ENCODE peak calls at places on chromosomes 12 and 14, in nine cellular contexts. O is SK-N-SH, K is neural progenitor cell, W is H7, G is fibroblast of villous mesenchyme, S is endothelial cell of umbilical vein, M is astrocyte of the spinal cord, Z is stomach, Q is tibial artery. X is an unnamed sample.
A peak's percentile ranks its signal among the peaks of the same experiment; 100 is the strongest.

GRCh38 chr14:66405158-66405557 is 81.0 kb upstream of the CCDC196 start:
- DNase-seq in O (no peak), K (peak; percentile 41), W (no peak), G (no peak), S (no peak), M (peak; percentile 24), Z (no peak), Q (no peak), X (no peak)

GRCh38 chr12:124346425-124347168 is 51.7 kb downstream of the RFLNA start:
- DNase-seq in O (no peak), K (no peak), W (no peak), G (no peak), S (no peak), M (no peak), Z (no peak), Q (no peak), X (no peak)

GRCh38 chr14:67420102-67420739 is 8.3 kb upstream of the PLEK2 start:
- DNase-seq in O (no peak), K (peak; percentile 41), W (peak; percentile 74), G (no peak), S (no peak), M (no peak), Z (no peak), Q (no peak), X (peak; percentile 22)

GRCh38 chr12:77847665-77848431 is 17.2 kb downstream of the NAV3 start:
- DNase-seq in O (no peak), K (no peak), W (no peak), G (peak; percentile 94), S (peak; percentile 90), M (peak; percentile 94), Z (no peak), Q (no peak), X (peak; percentile 83)

GRCh38 chr14:90412058-90412457 is 15.2 kb downstream of the CALM1 start:
- DNase-seq in O (no peak), K (no peak), W (no peak), G (no peak), S (no peak), M (no peak), Z (no peak), Q (no peak), X (no peak)

GRCh38 chr14:42222924-42223471 is 616.3 kb downstream of the LRFN5 start:
- DNase-seq in O (no peak), K (no peak), W (no peak), G (peak; percentile 36), S (no peak), M (peak; percentile 82), Z (no peak), Q (peak; percentile 32), X (peak; percentile 92)

GRCh38 chr14:54366726-54367707 is 29.8 kb upstream of the CDKN3 start:
- DNase-seq in O (peak; percentile 30), K (peak; percentile 72), W (no peak), G (peak; percentile 81), S (peak; percentile 69), M (peak; percentile 73), Z (peak; percentile 42), Q (no peak), X (peak; percentile 57)

GRCh38 chr12:61810486-61810885 is 449.7 kb upstream of the USP15 start:
- DNase-seq in O (no peak), K (no peak), W (no peak), G (no peak), S (no peak), M (no peak), Z (no peak), Q (no peak), X (no peak)

GRCh38 chr12:113980537-113981337 is 14.6 kb upstream of the RBM19 start:
- DNase-seq in O (peak; percentile 57), K (peak; percentile 89), W (peak; percentile 76), G (peak; percentile 76), S (peak; percentile 66), M (peak; percentile 73), Z (no peak), Q (no peak), X (peak; percentile 89)

GRCh38 chr12:122076743-122077495 is 1.6 kb upstream of the MLXIP start:
- DNase-seq in O (no peak), K (no peak), W (no peak), G (no peak), S (no peak), M (no peak), Z (no peak), Q (no peak), X (no peak)

GRCh38 chr12:1695836-1696670 is 5.2 kb downstream of the ADIPOR2 start:
- DNase-seq in O (no peak), K (no peak), W (no peak), G (no peak), S (peak; percentile 39), M (no peak), Z (no peak), Q (no peak), X (no peak)

GRCh38 chr14:104603623-104604401 is 760 bp downstream of the TMEM179 start:
- DNase-seq in O (peak; percentile 79), K (no peak), W (peak; percentile 80), G (no peak), S (no peak), M (no peak), Z (no peak), Q (peak; percentile 10), X (no peak)

GRCh38 chr12:124680863-124681778 is 113.7 kb upstream of the NCOR2 start:
- DNase-seq in O (peak; percentile 64), K (peak; percentile 63), W (peak; percentile 86), G (peak; percentile 82), S (peak; percentile 94), M (peak; percentile 75), Z (no peak), Q (peak; percentile 83), X (peak; percentile 94)

GRCh38 chr14:94126800-94127199 is 2.6 kb downstream of the IFI27L2 start:
- DNase-seq in O (no peak), K (no peak), W (no peak), G (no peak), S (no peak), M (no peak), Z (no peak), Q (no peak), X (no peak)

GRCh38 chr14:50362791-50363733 is 33.6 kb downstream of the CDKL1 start:
- DNase-seq in O (no peak), K (no peak), W (no peak), G (no peak), S (no peak), M (no peak), Z (no peak), Q (no peak), X (peak; percentile 25)

DNA sequence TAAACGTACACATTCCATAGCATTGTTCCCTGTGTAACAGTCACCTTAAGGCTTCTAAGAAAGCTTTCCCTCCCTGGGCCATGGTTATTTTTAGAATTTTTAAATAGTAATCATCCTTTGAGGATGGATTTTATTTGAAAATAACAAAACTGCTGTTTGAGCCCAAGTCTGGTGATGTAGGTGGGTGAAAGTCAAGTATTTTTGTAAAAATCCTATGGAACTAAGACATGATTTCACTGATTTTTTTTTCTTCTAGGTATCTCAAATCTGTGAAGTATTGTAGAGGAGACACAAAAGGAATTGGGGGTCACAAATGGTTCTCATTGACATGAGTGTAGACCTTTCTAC is 1.4 kb downstream of the ISCU start:
- DNase-seq in O (no peak), K (no peak), W (no peak), G (no peak), S (no peak), M (no peak), Z (no peak), Q (no peak), X (no peak)
- H3K4me3 ChIP-seq in O (peak overlapping the region; percentile 97), K (peak overlapping the region; percentile 67), W (no peak overlapping the region), G (peak overlapping the region; percentile 82), S (peak overlapping the region; percentile 66), M (no peak overlapping the region), Z (peak overlapping the region; percentile 95), Q (peak overlapping the region; percentile 93), X (peak overlapping the region; percentile 85)

GRCh38 chr14:24189059-24189375 is 401 bp upstream of the IPO4 start:
- DNase-seq in O (no peak), K (no peak), W (no peak), G (no peak), S (no peak), M (no peak), Z (no peak), Q (no peak), X (no peak)
- H3K4me3 ChIP-seq in O (peak overlapping the region; percentile 13), K (peak overlapping the region; percentile 65), W (no peak overlapping the region), G (peak overlapping the region; percentile 76), S (no peak overlapping the region), M (peak overlapping the region; percentile 87), Z (no peak overlapping the region), Q (peak overlapping the region; percentile 56), X (peak overlapping the region; percentile 31)

DNA sequence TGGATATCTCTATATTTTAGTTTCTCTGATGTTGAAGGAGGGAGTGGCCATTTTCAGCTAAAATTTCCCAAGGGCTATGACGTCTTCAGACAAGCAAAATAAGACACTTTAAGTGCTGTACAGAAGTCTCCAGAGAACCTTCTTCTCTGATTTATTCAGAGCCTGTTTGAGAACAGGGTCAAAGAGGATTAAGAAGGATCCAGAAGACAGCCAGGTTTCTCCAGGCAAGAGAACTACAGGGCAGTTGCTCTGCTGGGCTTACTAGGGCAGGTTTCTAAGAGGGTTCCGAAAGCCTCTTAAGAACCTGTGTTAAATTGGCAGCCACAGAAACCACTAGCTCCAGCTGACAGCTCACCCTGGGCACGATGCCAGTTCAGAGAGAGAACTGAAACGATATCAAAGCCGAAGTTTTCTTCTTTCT is 1.2 kb downstream of the MGP start:
- DNase-seq in O (peak; percentile 9), K (no peak), W (no peak), G (peak; percentile 89), S (peak; percentile 84), M (peak; percentile 87), Z (peak; percentile 84), Q (peak; percentile 93), X (peak; percentile 88)
- H3K4me3 ChIP-seq in O (peak overlapping the region; percentile 55), K (no peak overlapping the region), W (no peak overlapping the region), G (peak overlapping the region; percentile 53), S (peak overlapping the region; percentile 64), M (no peak overlapping the region), Z (peak overlapping the region; percentile 42), Q (peak overlapping the region; percentile 58), X (no peak overlapping the region)

GRCh38 chr14:34232790-34233189 is 229.2 kb downstream of the SPTSSA start:
- DNase-seq in O (no peak), K (no peak), W (no peak), G (no peak), S (no peak), M (no peak), Z (no peak), Q (no peak), X (no peak)

GRCh38 chr14:34228663-34229001 is 233.4 kb downstream of the SPTSSA start:
- DNase-seq in O (no peak), K (no peak), W (no peak), G (no peak), S (no peak), M (no peak), Z (no peak), Q (no peak), X (no peak)

GRCh38 chr14:34231626-34232025 is 230.4 kb downstream of the SPTSSA start:
- DNase-seq in O (no peak), K (no peak), W (no peak), G (no peak), S (no peak), M (peak; percentile 15), Z (peak; percentile 31), Q (no peak), X (no peak)

GRCh38 chr14:34227834-34228662 is 234.0 kb downstream of the SPTSSA start:
- DNase-seq in O (peak; percentile 81), K (peak; percentile 87), W (peak; percentile 80), G (peak; percentile 60), S (peak; percentile 50), M (peak; percentile 61), Z (peak; percentile 72), Q (peak; percentile 54), X (peak; percentile 83)

DNA sequence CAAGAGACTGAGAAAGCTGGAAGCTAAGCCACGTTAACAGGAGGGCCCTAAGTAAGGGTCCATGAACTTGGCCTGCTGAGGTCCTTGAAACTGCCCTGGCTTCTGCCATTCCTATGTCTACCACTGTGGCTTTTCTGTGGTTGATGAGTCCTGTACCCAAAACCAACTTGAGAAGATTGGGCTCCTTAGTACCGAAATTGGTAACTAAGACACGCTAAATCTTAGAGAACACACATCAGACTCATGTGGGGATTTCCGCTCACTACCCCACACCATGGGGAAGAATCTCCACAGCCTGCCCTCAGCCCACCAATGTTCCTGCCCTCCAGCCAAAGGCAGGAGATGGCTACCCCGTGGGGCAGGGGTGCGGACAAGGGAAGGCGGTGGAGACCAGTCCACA is 232.9 kb downstream of the SPTSSA start:
- DNase-seq in O (no peak), K (no peak), W (no peak), G (no peak), S (no peak), M (no peak), Z (no peak), Q (no peak), X (no peak)
- H3K4me3 ChIP-seq in O (no peak overlapping the region), K (no peak overlapping the region), W (no peak overlapping the region), G (no peak overlapping the region), S (no peak overlapping the region), M (no peak overlapping the region), Z (no peak overlapping the region), Q (no peak overlapping the region), X (no peak overlapping the region)

X was measured in foreskin fibroblast.